ENCODE peak calls at places on chromosome 18, in five cellular contexts. X is stimulated activated CD4-positive, alpha-beta T cell treated with anti-CD3 and anti-CD28 coated beads, Interleukin-1b, Interleukin-23, amount 100 ng/mL, for 4 hours; Y is hepatic stellate cell; R is occipital lobe; O is fibroblast of pulmonary artery. Q is an unnamed sample.

GRCh38 chr18:7000484-7001096 is 117.0 kb downstream of the LAMA1 start:
- DNase-seq in X (no peak), Y (peak), R (no peak), O (peak), Q (no peak)

GRCh38 chr18:57440331-57441101 is 5.3 kb downstream of the ONECUT2 start:
- DNase-seq in X (no peak), Y (no peak), R (no peak), O (no peak), Q (no peak)

GRCh38 chr18:29028560-29028959 is 851.6 kb upstream of the CDH2 start:
- DNase-seq in X (no peak), Y (no peak), R (peak), O (no peak), Q (no peak)

GRCh38 chr18:28359177-28359576 is 182.2 kb upstream of the CDH2 start:
- DNase-seq in X (no peak), Y (no peak), R (no peak), O (no peak), Q (no peak)

GRCh38 chr18:33560686-33561370 is 17.2 kb upstream of the ASXL3 start:
- DNase-seq in X (no peak), Y (no peak), R (no peak), O (peak), Q (no peak)

GRCh38 chr18:421236-422155 is 79.0 kb downstream of the COLEC12 start:
- DNase-seq in X (no peak), Y (no peak), R (no peak), O (no peak), Q (no peak)

GRCh38 chr18:51164327-51165290 is 32.9 kb downstream of the MEX3C start:
- DNase-seq in X (no peak), Y (no peak), R (no peak), O (no peak), Q (no peak)

GRCh38 chr18:3135536-3135935 is 84.2 kb downstream of the MYOM1 start:
- DNase-seq in X (no peak), Y (no peak), R (peak), O (no peak), Q (no peak)

GRCh38 chr18:4335386-4335785 is 119.7 kb downstream of the DLGAP1 start:
- DNase-seq in X (no peak), Y (no peak), R (no peak), O (no peak), Q (no peak)